ENCODE peak calls at places on chromosomes 11 and 22, in four cellular contexts. L, D, J and R are unnamed samples.

GRCh38 chr11:72483412-72484186 is 49.3 kb upstream of the CLPB start:
- DNase-seq in D (no peak), J (no peak), L (peak), R (no peak)

GRCh38 chr11:116658876-116659535 is 113.8 kb downstream of the BUD13 start:
- DNase-seq in L (no peak), J (no peak), D (no peak), R (no peak)

GRCh38 chr11:116808262-116809175 is 14.6 kb downstream of the APOA4 start:
- DNase-seq in D (no peak), L (peak), J (no peak), R (no peak)

GRCh38 chr11:38089728-38090127 is 1491.7 kb upstream of the RAG2 start:
- DNase-seq in J (no peak), L (no peak), D (no peak), R (no peak)

GRCh38 chr22:48503876-48504275 is 1323.8 kb downstream of the BRD1 start:
- DNase-seq in D (no peak), L (no peak), J (no peak), R (no peak)

GRCh38 chr11:130888790-130889189 is 27.5 kb downstream of the SNX19 start:
- DNase-seq in J (no peak), D (no peak), L (no peak), R (no peak)

GRCh38 chr11:75470681-75471080 is 37.7 kb upstream of the KLHL35 start:
- DNase-seq in D (no peak), L (no peak), J (no peak), R (no peak)

GRCh38 chr22:49321477-49322055 is 506.1 kb downstream of the BRD1 start:
- DNase-seq in L (no peak), J (no peak), D (peak), R (no peak)

GRCh38 chr11:122633219-122633829 is 22.2 kb upstream of the UBASH3B start:
- DNase-seq in J (no peak), L (peak), D (no peak), R (no peak)

GRCh38 chr11:120131941-120132644 is 5.8 kb downstream of the TRIM29 start:
- DNase-seq in D (peak), L (peak), J (no peak), R (no peak)

GRCh38 chr11:19352736-19353110 is 112.0 kb upstream of the E2F8 start:
- DNase-seq in D (no peak), J (no peak), L (no peak), R (no peak)

GRCh38 chr11:75198278-75198948 is 42.2 kb upstream of the TPBGL start:
- DNase-seq in J (no peak), D (no peak), L (no peak), R (no peak)

GRCh38 chr22:49168219-49168813 is 659.4 kb downstream of the BRD1 start:
- DNase-seq in J (no peak), L (no peak), D (no peak), R (no peak)

GRCh38 chr11:128559496-128560103 is 27.8 kb downstream of the ETS1 start:
- DNase-seq in J (no peak), D (no peak), L (no peak), R (no peak)

GRCh38 chr22:24952837-24953293 is 349 bp downstream of the KIAA1671 start:
- DNase-seq in L (peak), J (no peak), D (peak), R (no peak)

GRCh38 chr11:88178211-88178610 is 3.0 kb upstream of the RAB38 start:
- DNase-seq in L (no peak), J (no peak), D (no peak), R (no peak)

GRCh38 chr11:42043312-42043711 is 583.9 kb upstream of the LRRC4C start:
- DNase-seq in L (no peak), J (no peak), D (no peak), R (no peak)

GRCh38 chr11:23398052-23398451 is 537.8 kb upstream of the CCDC179 start:
- DNase-seq in J (no peak), L (no peak), D (no peak), R (no peak)

GRCh38 chr22:36435516-36436415 is 45.7 kb downstream of the TXN2 start:
- DNase-seq in L (peak), D (peak), J (peak), R (no peak)

GRCh38 chr11:34623463-34623862 is 2.6 kb downstream of the EHF start:
- DNase-seq in L (no peak), J (no peak), D (no peak), R (no peak)

GRCh38 chr11:70324354-70325115 is 54.0 kb downstream of the PPFIA1 start:
- DNase-seq in L (no peak), J (peak), D (no peak), R (no peak)

GRCh38 chr11:36376888-36377758 is 81.0 kb downstream of the PRR5L start:
- DNase-seq in D (peak), J (no peak), L (no peak), R (no peak)

GRCh38 chr11:12704049-12704448 is 29.8 kb downstream of the TEAD1 start:
- DNase-seq in J (no peak), L (no peak), D (no peak), R (no peak)

GRCh38 chr22:19932367-19933206 is 9.0 kb upstream of the COMT start:
- DNase-seq in L (no peak), J (no peak), D (no peak), R (no peak)

GRCh38 chr22:25700996-25701815 is 40.8 kb upstream of the MYO18B start:
- DNase-seq in D (no peak), J (no peak), L (no peak), R (no peak)

GRCh38 chr22:19903031-19903430 is 38.5 kb upstream of the COMT start:
- DNase-seq in D (no peak), L (no peak), J (no peak), R (no peak)

GRCh38 chr11:20161923-20162322 is 1.6 kb upstream of the DBX1 start:
- DNase-seq in D (no peak), L (no peak), J (no peak), R (no peak)

GRCh38 chr11:8683115-8683807 is 669 bp downstream of the RPL27A start:
- DNase-seq in D (no peak), L (no peak), J (no peak), R (no peak)

GRCh38 chr11:94179696-94180095 is 51.1 kb downstream of the PANX1 start:
- DNase-seq in J (no peak), L (no peak), D (no peak), R (no peak)

GRCh38 chr11:68528630-68529029 is 68.1 kb downstream of the PPP6R3 start:
- DNase-seq in L (no peak), J (no peak), D (no peak), R (no peak)

GRCh38 chr11:128365044-128365443 is 222.3 kb downstream of the ETS1 start:
- DNase-seq in J (no peak), D (no peak), L (peak), R (no peak)

GRCh38 chr22:27238935-27239510 is 562.5 kb downstream of the MN1 start:
- DNase-seq in L (no peak), D (no peak), J (no peak), R (peak)

GRCh38 chr11:133081730-133082452 is 450.4 kb downstream of the OPCML start:
- DNase-seq in J (no peak), D (no peak), L (no peak), R (no peak)

GRCh38 chr11:126192386-126192785 is 19.1 kb downstream of the RPUSD4 start:
- DNase-seq in D (no peak), J (no peak), L (no peak), R (no peak)

DNA sequence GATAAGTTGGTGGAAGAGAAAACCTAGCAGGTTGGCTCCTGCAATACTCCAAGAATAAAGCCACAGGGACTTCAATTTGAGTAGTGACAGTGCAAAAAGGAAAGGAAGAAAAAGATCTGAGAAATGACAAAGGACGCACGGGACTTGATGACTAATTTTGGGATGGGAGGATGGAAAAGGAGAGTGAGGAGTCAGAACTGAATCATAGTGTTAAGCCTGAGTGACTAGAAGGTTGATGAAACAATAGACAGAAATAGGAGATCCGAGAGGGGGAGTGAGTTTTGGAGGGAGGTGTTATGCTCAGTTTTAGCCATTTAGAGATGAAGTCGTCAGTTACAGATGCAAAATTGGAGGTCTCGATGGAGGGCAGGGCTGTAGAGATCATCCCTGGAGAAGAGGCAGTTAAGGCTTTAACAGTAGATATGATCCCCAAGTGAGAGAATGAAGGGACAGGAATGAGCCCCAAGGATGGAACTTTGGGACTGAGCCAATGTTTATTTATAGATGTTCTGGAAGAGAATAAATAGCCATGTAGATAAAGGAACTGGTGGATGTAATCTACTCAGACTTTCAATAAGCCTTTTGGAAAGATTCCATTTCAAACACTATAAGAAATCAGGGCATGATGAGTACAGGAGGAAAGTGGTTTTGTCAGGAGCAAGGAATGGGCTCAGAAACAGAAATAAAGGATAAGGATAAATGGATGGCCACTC is 108.9 kb upstream of the NCAM1 start:
- DNase-seq in D (no peak), J (no peak), L (no peak), R (no peak)
- TF ChIP-seq HDAC6 in D (no peak), J (no peak), L (no peak), R (no peak)

DNA sequence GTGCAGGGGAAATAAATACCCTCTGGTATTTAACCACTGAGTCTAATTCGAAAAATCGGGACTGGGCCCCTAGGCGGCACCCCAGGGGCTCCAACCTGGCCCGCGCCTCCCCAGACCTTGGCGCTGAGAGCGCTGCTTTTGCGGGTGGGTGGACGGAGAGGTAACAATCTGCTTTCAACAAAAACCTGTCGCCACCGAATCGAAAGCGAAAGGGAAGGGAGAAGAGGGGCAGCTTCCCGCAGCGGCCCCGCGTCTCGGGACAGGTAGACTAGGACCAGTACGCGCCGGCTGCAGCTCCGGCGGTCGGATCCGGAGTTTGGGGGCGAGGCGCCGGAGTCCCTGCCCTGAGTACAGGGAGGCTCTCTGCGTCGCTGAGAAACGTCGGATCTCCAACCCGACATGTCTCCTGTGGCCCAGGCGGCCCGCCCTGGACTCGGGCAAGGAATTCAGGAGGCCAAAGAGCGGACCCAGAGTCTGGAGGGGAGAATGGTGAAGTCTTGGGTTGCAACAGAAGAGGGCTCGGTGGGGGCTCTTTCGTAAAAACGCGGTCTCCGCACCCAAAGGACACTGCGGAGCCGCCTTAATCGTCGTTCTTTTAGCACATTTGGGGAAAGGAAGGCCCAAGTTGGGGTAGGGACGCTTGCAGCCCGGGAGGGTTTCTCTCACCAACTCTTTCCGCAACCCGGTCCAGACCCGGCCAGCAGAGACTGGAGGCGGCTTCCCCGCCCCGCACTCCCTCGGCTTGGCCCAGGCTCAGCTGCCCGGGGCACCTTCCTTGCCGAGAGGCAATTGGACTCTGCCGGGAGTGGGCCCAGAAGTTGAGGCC is 4.1 kb downstream of the ALX4 start:
- DNase-seq in L (no peak), D (peak), J (no peak), R (no peak)
- TF ChIP-seq HDAC6 in L (no peak), D (no peak), J (peak), R (no peak)

GRCh38 chr11:113690619-113691569 is 15.2 kb downstream of the TMPRSS5 start:
- DNase-seq in L (peak), J (no peak), D (peak), R (peak)
- TF ChIP-seq HDAC6 in L (no peak), J (no peak), D (no peak), R (no peak)

GRCh38 chr11:105520706-105521345 is 89.0 kb upstream of the GRIA4 start:
- DNase-seq in J (no peak), L (no peak), D (no peak), R (no peak)

DNA sequence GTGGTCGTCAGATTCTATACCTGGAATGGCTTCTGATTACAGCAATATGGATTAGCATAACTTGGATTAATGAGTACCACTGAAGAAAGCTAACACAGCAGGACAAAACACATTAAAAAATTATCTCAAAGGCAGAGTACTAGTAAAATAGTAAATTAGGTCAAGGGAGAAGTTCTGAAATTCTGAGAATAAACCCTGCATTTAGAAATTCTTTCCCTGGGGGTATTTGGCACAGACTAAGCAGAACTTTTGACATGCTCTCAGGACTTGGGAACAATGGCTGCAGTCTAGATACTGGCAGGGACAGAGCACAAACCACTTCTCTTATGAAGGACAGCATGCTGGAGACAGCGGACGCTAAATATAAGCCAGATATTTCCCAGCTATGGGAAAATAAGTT is 85.6 kb upstream of the GRIA4 start:
- DNase-seq in D (no peak), J (no peak), L (no peak), R (no peak)
- TF ChIP-seq HDAC6 in D (no peak), J (no peak), L (no peak), R (no peak)

GRCh38 chr11:60905047-60905446 is 1.3 kb downstream of the PRPF19 start:
- DNase-seq in L (no peak), J (no peak), D (no peak), R (no peak)

GRCh38 chr11:60908803-60909202 is 2.4 kb upstream of the PRPF19 start:
- DNase-seq in L (no peak), D (no peak), J (no peak), R (no peak)

GRCh38 chr11:60906132-60906972 is at the start of gene PRPF19:
- DNase-seq in L (peak), J (peak), D (peak), R (peak)

GRCh38 chr11:60902625-60903024 is 3.8 kb downstream of the PRPF19 start:
- DNase-seq in D (no peak), L (no peak), J (no peak), R (no peak)

DNA sequence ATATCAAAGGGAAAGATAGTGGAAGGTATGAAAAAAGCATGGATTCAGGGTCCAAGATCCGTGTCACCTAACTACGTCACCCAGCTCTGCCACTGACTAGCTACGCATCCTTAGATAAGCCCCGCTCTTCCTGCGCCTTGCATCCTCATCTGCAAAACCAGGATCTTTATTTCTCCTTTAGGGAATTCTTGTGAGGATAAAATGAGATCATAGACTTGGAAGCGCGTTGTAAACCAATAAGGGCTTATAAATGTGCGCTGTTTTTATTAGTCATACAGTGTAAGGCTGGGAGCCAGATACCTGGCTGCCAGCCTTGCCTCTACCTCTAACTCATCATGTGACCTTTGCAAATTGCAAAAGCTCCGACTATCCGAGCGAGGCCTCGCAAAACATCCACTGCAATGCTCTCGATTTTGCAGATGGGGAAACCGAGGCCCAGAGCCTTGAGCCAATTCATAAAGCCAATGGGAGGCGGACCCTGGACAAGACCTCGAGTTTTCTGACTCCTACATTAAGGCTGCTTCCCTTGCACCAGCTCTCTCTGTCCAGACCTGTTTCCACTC is 753 bp downstream of the PRPF19 start:
- DNase-seq in J (no peak), L (peak), D (no peak), R (peak)
- TF ChIP-seq HDAC6 in J (no peak), L (no peak), D (no peak), R (no peak)